ENCODE peak calls at places on chromosomes 5 and 9, in four cellular contexts. One of them, this sample, is unnamed.
A peak's percentile ranks its signal among the peaks of the same experiment; 100 is the strongest.

GRCh38 chr5:143245929-143246561 is 157.4 kb downstream of the NR3C1 start:
- DNase-seq in sigmoid colon: no peak
- DNase-seq in IMR-90: peak; percentile 97
- DNase-seq in body of pancreas: no peak
- DNase-seq in this sample: no peak

GRCh38 chr5:83914199-83914598 is 193.5 kb upstream of the HAPLN1 start:
- DNase-seq in sigmoid colon: no peak
- DNase-seq in IMR-90: peak; percentile 37
- DNase-seq in body of pancreas: no peak
- DNase-seq in this sample: no peak

GRCh38 chr5:143515829-143516228 is 112.3 kb upstream of the NR3C1 start:
- DNase-seq in sigmoid colon: no peak
- DNase-seq in IMR-90: peak; percentile 39
- DNase-seq in body of pancreas: no peak
- DNase-seq in this sample: no peak

GRCh38 chr9:134382733-134383132 is 56.5 kb downstream of the RXRA start:
- DNase-seq in sigmoid colon: no peak
- DNase-seq in IMR-90: no peak
- DNase-seq in body of pancreas: no peak
- DNase-seq in this sample: no peak

GRCh38 chr5:112948455-112948854 is 26.4 kb upstream of the REEP5 start:
- DNase-seq in sigmoid colon: no peak
- DNase-seq in IMR-90: no peak
- DNase-seq in body of pancreas: no peak
- DNase-seq in this sample: no peak

GRCh38 chr9:109381011-109381729 is 60.3 kb upstream of the EPB41L4B start:
- DNase-seq in sigmoid colon: no peak
- DNase-seq in IMR-90: peak; percentile 37
- DNase-seq in body of pancreas: no peak
- DNase-seq in this sample: no peak

GRCh38 chr9:91178281-91179236 is 183.2 kb downstream of the AUH start:
- DNase-seq in sigmoid colon: no peak
- DNase-seq in IMR-90: no peak
- DNase-seq in body of pancreas: no peak
- DNase-seq in this sample: peak; percentile 62

GRCh38 chr5:35852084-35852734 is 4.5 kb upstream of the IL7R start:
- DNase-seq in sigmoid colon: no peak
- DNase-seq in IMR-90: peak; percentile 43
- DNase-seq in body of pancreas: no peak
- DNase-seq in this sample: no peak

GRCh38 chr9:18771018-18771417 is 262.0 kb downstream of the SAXO1 start:
- DNase-seq in sigmoid colon: no peak
- DNase-seq in IMR-90: no peak
- DNase-seq in body of pancreas: no peak
- DNase-seq in this sample: no peak

GRCh38 chr5:16983022-16983639 is 47.0 kb upstream of the MYO10 start:
- DNase-seq in sigmoid colon: no peak
- DNase-seq in IMR-90: no peak
- DNase-seq in body of pancreas: no peak
- DNase-seq in this sample: no peak

GRCh38 chr5:169200086-169200778 is 100.7 kb downstream of the SLIT3 start:
- DNase-seq in sigmoid colon: no peak
- DNase-seq in IMR-90: no peak
- DNase-seq in body of pancreas: no peak
- DNase-seq in this sample: no peak

GRCh38 chr9:76764138-76764537 is at the start of gene PCA3:
- DNase-seq in sigmoid colon: no peak
- DNase-seq in IMR-90: no peak
- DNase-seq in body of pancreas: no peak
- DNase-seq in this sample: no peak

GRCh38 chr9:26667882-26668281 is 224.7 kb downstream of the CAAP1 start:
- DNase-seq in sigmoid colon: no peak
- DNase-seq in IMR-90: no peak
- DNase-seq in body of pancreas: no peak
- DNase-seq in this sample: no peak

GRCh38 chr9:71929791-71930440 is 18.5 kb downstream of the C9orf85 start:
- DNase-seq in sigmoid colon: no peak
- DNase-seq in IMR-90: peak; percentile 20
- DNase-seq in body of pancreas: no peak
- DNase-seq in this sample: no peak

GRCh38 chr9:113659740-113660139 is 196.2 kb downstream of the RGS3 start:
- DNase-seq in sigmoid colon: no peak
- DNase-seq in IMR-90: no peak
- DNase-seq in body of pancreas: no peak
- DNase-seq in this sample: peak; percentile 8

GRCh38 chr9:88072831-88073365 is 65.4 kb downstream of the SPATA31C2 start:
- DNase-seq in sigmoid colon: no peak
- DNase-seq in IMR-90: no peak
- DNase-seq in body of pancreas: no peak
- DNase-seq in this sample: no peak

GRCh38 chr5:172881691-172882370 is 47.8 kb downstream of the ERGIC1 start:
- DNase-seq in sigmoid colon: no peak
- DNase-seq in IMR-90: peak; percentile 86
- DNase-seq in body of pancreas: no peak
- DNase-seq in this sample: no peak

GRCh38 chr9:105254226-105254625 is 9.8 kb downstream of the SLC44A1 start:
- DNase-seq in sigmoid colon: no peak
- DNase-seq in IMR-90: no peak
- DNase-seq in body of pancreas: no peak
- DNase-seq in this sample: no peak

GRCh38 chr9:127884976-127885490 is 7.6 kb upstream of the AK1 start:
- DNase-seq in sigmoid colon: no peak
- DNase-seq in IMR-90: no peak
- DNase-seq in body of pancreas: no peak
- DNase-seq in this sample: no peak

GRCh38 chr5:137741-138140 is 45.8 kb downstream of the PLEKHG4B start:
- DNase-seq in sigmoid colon: no peak
- DNase-seq in IMR-90: no peak
- DNase-seq in body of pancreas: no peak
- DNase-seq in this sample: no peak

GRCh38 chr5:20832204-20833080 is 844.4 kb upstream of the CDH18 start:
- DNase-seq in sigmoid colon: no peak
- DNase-seq in IMR-90: no peak
- DNase-seq in body of pancreas: no peak
- DNase-seq in this sample: no peak

GRCh38 chr5:25892251-25892650 is 1146.1 kb downstream of the CDH9 start:
- DNase-seq in sigmoid colon: no peak
- DNase-seq in IMR-90: no peak
- DNase-seq in body of pancreas: no peak
- DNase-seq in this sample: no peak

GRCh38 chr5:132998553-132998952 is 27.8 kb downstream of the ZCCHC10 start:
- DNase-seq in sigmoid colon: no peak
- DNase-seq in IMR-90: no peak
- DNase-seq in body of pancreas: no peak
- DNase-seq in this sample: no peak

GRCh38 chr9:78235296-78235770 is 542 bp upstream of the CEP78 start:
- DNase-seq in sigmoid colon: no peak
- DNase-seq in IMR-90: peak; percentile 20
- DNase-seq in body of pancreas: no peak
- DNase-seq in this sample: no peak

GRCh38 chr9:71736236-71736635 is 32.1 kb downstream of the CEMIP2 start:
- DNase-seq in sigmoid colon: no peak
- DNase-seq in IMR-90: no peak
- DNase-seq in body of pancreas: no peak
- DNase-seq in this sample: no peak

GRCh38 chr9:16434522-16434921 is 435.9 kb downstream of the BNC2 start:
- DNase-seq in sigmoid colon: no peak
- DNase-seq in IMR-90: peak; percentile 78
- DNase-seq in body of pancreas: no peak
- DNase-seq in this sample: no peak
- H3K9me3 ChIP-seq in sigmoid colon: no peaks in the 10 kb centered on the region
- H3K9me3 ChIP-seq in IMR-90: no peaks in the 10 kb centered on the region
- H3K9me3 ChIP-seq in body of pancreas: no peaks in the 10 kb centered on the region
- H3K9me3 ChIP-seq in this sample: no peaks in the 10 kb centered on the region

GRCh38 chr9:120396926-120397325 is 183.0 kb downstream of the CDK5RAP2 start:
- DNase-seq in sigmoid colon: peak; percentile 38
- DNase-seq in IMR-90: no peak
- DNase-seq in body of pancreas: no peak
- DNase-seq in this sample: no peak
- H3K4me1 ChIP-seq in sigmoid colon: no peaks in the 10 kb centered on the region
- H3K4me1 ChIP-seq in IMR-90: peaks cover 34% of the 10 kb centered on the region
- H3K4me1 ChIP-seq in body of pancreas: no peaks in the 10 kb centered on the region
- H3K4me1 ChIP-seq in this sample: no peaks in the 10 kb centered on the region

GRCh38 chr5:180040287-180041214 is 31.0 kb downstream of the RNF130 start:
- DNase-seq in sigmoid colon: no peak
- DNase-seq in IMR-90: no peak
- DNase-seq in body of pancreas: peak; percentile 43
- DNase-seq in this sample: no peak

GRCh38 chr5:180035532-180035931 is 36.0 kb downstream of the RNF130 start:
- DNase-seq in sigmoid colon: no peak
- DNase-seq in IMR-90: no peak
- DNase-seq in body of pancreas: no peak
- DNase-seq in this sample: no peak

DNA sequence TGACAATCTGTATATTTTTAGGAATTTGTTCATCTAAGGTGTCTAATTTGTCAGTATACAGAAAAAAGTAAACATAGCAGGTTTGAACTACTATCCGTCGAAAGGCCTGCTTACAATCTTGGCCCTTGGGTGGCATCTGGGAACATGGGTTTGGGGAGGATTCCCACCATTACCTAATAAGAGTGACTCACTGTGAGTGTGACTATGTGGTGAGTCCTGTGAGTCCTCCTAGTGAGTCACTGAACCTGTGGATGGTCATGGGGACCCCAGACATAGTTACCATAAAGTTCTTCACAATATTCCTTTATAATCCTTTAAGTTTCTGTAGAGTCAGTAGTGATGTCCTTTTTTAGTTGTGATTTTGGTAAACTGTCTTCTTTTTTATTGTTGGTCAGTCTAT is 37.0 kb downstream of the RNF130 start:
- DNase-seq in sigmoid colon: no peak
- DNase-seq in IMR-90: peak; percentile 63
- DNase-seq in body of pancreas: no peak
- DNase-seq in this sample: no peak
- H3K9me3 ChIP-seq in sigmoid colon: no peaks in the 10 kb centered on the region
- H3K9me3 ChIP-seq in IMR-90: peaks cover 11% of the 10 kb centered on the region
- H3K9me3 ChIP-seq in body of pancreas: no peaks in the 10 kb centered on the region
- H3K9me3 ChIP-seq in this sample: no peaks in the 10 kb centered on the region

GRCh38 chr9:136556166-136556565 is 10.3 kb upstream of the NOTCH1 start:
- DNase-seq in sigmoid colon: no peak
- DNase-seq in IMR-90: no peak
- DNase-seq in body of pancreas: no peak
- DNase-seq in this sample: no peak
- H3K4me1 ChIP-seq in sigmoid colon: peaks cover 39% of the 10 kb centered on the region
- H3K4me1 ChIP-seq in IMR-90: peaks cover 16% of the 10 kb centered on the region
- H3K4me1 ChIP-seq in body of pancreas: peaks cover 11% of the 10 kb centered on the region
- H3K4me1 ChIP-seq in this sample: peaks cover 33% of the 10 kb centered on the region

GRCh38 chr9:137948642-137949041 is 71.1 kb downstream of the CACNA1B start:
- DNase-seq in sigmoid colon: no peak
- DNase-seq in IMR-90: no peak
- DNase-seq in body of pancreas: no peak
- DNase-seq in this sample: no peak

GRCh38 chr9:137947012-137947411 is 69.4 kb downstream of the CACNA1B start:
- DNase-seq in sigmoid colon: no peak
- DNase-seq in IMR-90: no peak
- DNase-seq in body of pancreas: no peak
- DNase-seq in this sample: no peak

GRCh38 chr9:137949260-137949659 is 71.7 kb downstream of the CACNA1B start:
- DNase-seq in sigmoid colon: no peak
- DNase-seq in IMR-90: no peak
- DNase-seq in body of pancreas: no peak
- DNase-seq in this sample: no peak

GRCh38 chr9:137943655-137944054 is 66.1 kb downstream of the CACNA1B start:
- DNase-seq in sigmoid colon: no peak
- DNase-seq in IMR-90: no peak
- DNase-seq in body of pancreas: no peak
- DNase-seq in this sample: no peak

GRCh38 chr9:137945581-137945980 is 68.0 kb downstream of the CACNA1B start:
- DNase-seq in sigmoid colon: no peak
- DNase-seq in IMR-90: no peak
- DNase-seq in body of pancreas: no peak
- DNase-seq in this sample: no peak
- H3K9me3 ChIP-seq in sigmoid colon: no peaks in the 10 kb centered on the region
- H3K9me3 ChIP-seq in IMR-90: peaks cover 44% of the 10 kb centered on the region
- H3K9me3 ChIP-seq in body of pancreas: peaks cover 4% of the 10 kb centered on the region
- H3K9me3 ChIP-seq in this sample: peaks cover 18% of the 10 kb centered on the region

GRCh38 chr5:74624931-74625505 is 15.5 kb downstream of the ENC1 start:
- DNase-seq in sigmoid colon: no peak
- DNase-seq in IMR-90: no peak
- DNase-seq in body of pancreas: no peak
- DNase-seq in this sample: no peak
- H3K4me1 ChIP-seq in sigmoid colon: no peaks in the 10 kb centered on the region
- H3K4me1 ChIP-seq in IMR-90: peaks cover under 1% of the 10 kb centered on the region
- H3K4me1 ChIP-seq in body of pancreas: no peaks in the 10 kb centered on the region
- H3K4me1 ChIP-seq in this sample: peaks cover 3% of the 10 kb centered on the region

This sample was measured in suprapubic skin.